ENCODE peak calls at places on chromosomes 1 and 21, in four cellular contexts. One of them, this sample, is unnamed.

GRCh38 chr1:178534137-178534868 is 21.4 kb downstream of the TEX35 start:
- DNase-seq in GM23248: no peak
- DNase-seq in fibroblast of lung: no peak
- DNase-seq in hepatocyte: no peak
- DNase-seq in this sample: no peak

GRCh38 chr1:201020647-201021332 is 2.7 kb downstream of the KIF21B start:
- DNase-seq in GM23248: no peak
- DNase-seq in fibroblast of lung: no peak
- DNase-seq in hepatocyte: no peak
- DNase-seq in this sample: no peak

GRCh38 chr1:212738330-212738729 is 38.7 kb upstream of the BATF3 start:
- DNase-seq in GM23248: no peak
- DNase-seq in fibroblast of lung: peak; percentile 19
- DNase-seq in hepatocyte: no peak
- DNase-seq in this sample: no peak

GRCh38 chr21:37071561-37072238 is 1.2 kb downstream of the PIGP start:
- DNase-seq in GM23248: peak; percentile 93
- DNase-seq in fibroblast of lung: peak; percentile 89
- DNase-seq in hepatocyte: peak; percentile 74
- DNase-seq in this sample: peak; percentile 57

GRCh38 chr1:151210830-151211229 is 12.5 kb downstream of the PIP5K1A start:
- DNase-seq in GM23248: peak; percentile 74
- DNase-seq in fibroblast of lung: peak; percentile 20
- DNase-seq in hepatocyte: no peak
- DNase-seq in this sample: no peak

GRCh38 chr1:23558140-23558871 is 995 bp downstream of the ID3 start:
- DNase-seq in GM23248: peak; percentile 71
- DNase-seq in fibroblast of lung: no peak
- DNase-seq in hepatocyte: peak; percentile 73
- DNase-seq in this sample: no peak

GRCh38 chr1:50968884-50969610 is 998 bp upstream of the CDKN2C start:
- DNase-seq in GM23248: peak; percentile 73
- DNase-seq in fibroblast of lung: peak; percentile 17
- DNase-seq in hepatocyte: peak; percentile 48
- DNase-seq in this sample: peak; percentile 54

GRCh38 chr1:222794656-222795474 is 20.0 kb upstream of the DISP1 start:
- DNase-seq in GM23248: peak; percentile 30
- DNase-seq in fibroblast of lung: no peak
- DNase-seq in hepatocyte: no peak
- DNase-seq in this sample: no peak

GRCh38 chr1:178664278-178664677 is 60.8 kb upstream of the RALGPS2 start:
- DNase-seq in GM23248: no peak
- DNase-seq in fibroblast of lung: no peak
- DNase-seq in hepatocyte: no peak
- DNase-seq in this sample: no peak

GRCh38 chr1:207073906-207074820 is 14.5 kb upstream of the C4BPB start:
- DNase-seq in GM23248: peak; percentile 49
- DNase-seq in fibroblast of lung: no peak
- DNase-seq in hepatocyte: no peak
- DNase-seq in this sample: peak; percentile 89

GRCh38 chr1:204961765-204962419 is 81.1 kb upstream of the CNTN2 start:
- DNase-seq in GM23248: peak; percentile 9
- DNase-seq in fibroblast of lung: no peak
- DNase-seq in hepatocyte: no peak
- DNase-seq in this sample: no peak

GRCh38 chr1:32715901-32716311 is 13.3 kb upstream of the SYNC start:
- DNase-seq in GM23248: peak; percentile 72
- DNase-seq in fibroblast of lung: no peak
- DNase-seq in hepatocyte: no peak
- DNase-seq in this sample: peak; percentile 66

GRCh38 chr1:242530761-242531160 is 6.3 kb upstream of the PLD5 start:
- DNase-seq in GM23248: peak; percentile 15
- DNase-seq in fibroblast of lung: no peak
- DNase-seq in hepatocyte: peak; percentile 39
- DNase-seq in this sample: peak; percentile 95

GRCh38 chr1:1086911-1087341 is 12.8 kb upstream of the RNF223 start:
- DNase-seq in GM23248: no peak
- DNase-seq in fibroblast of lung: no peak
- DNase-seq in hepatocyte: no peak
- DNase-seq in this sample: no peak

GRCh38 chr1:24327886-24328285 is 8.7 kb downstream of the GRHL3 start:
- DNase-seq in GM23248: peak; percentile 66
- DNase-seq in fibroblast of lung: no peak
- DNase-seq in hepatocyte: no peak
- DNase-seq in this sample: peak; percentile 69

GRCh38 chr1:31701137-31701736 is 2.6 kb downstream of the COL16A1 start:
- DNase-seq in GM23248: peak; percentile 93
- DNase-seq in fibroblast of lung: peak; percentile 99
- DNase-seq in hepatocyte: peak; percentile 96
- DNase-seq in this sample: peak; percentile 93

GRCh38 chr1:209584186-209584776 is 767 bp downstream of the CAMK1G start:
- DNase-seq in GM23248: no peak
- DNase-seq in fibroblast of lung: peak; percentile 39
- DNase-seq in hepatocyte: no peak
- DNase-seq in this sample: no peak

GRCh38 chr1:202501281-202501680 is 152.8 kb downstream of the PPP1R12B start:
- DNase-seq in GM23248: peak; percentile 41
- DNase-seq in fibroblast of lung: peak; percentile 64
- DNase-seq in hepatocyte: peak; percentile 23
- DNase-seq in this sample: peak; percentile 25

GRCh38 chr1:182056596-182057366 is 4.7 kb downstream of the ZNF648 start:
- DNase-seq in GM23248: no peak
- DNase-seq in fibroblast of lung: no peak
- DNase-seq in hepatocyte: no peak
- DNase-seq in this sample: no peak

GRCh38 chr1:150511551-150511950 is 3.6 kb downstream of the ECM1 start:
- DNase-seq in GM23248: no peak
- DNase-seq in fibroblast of lung: no peak
- DNase-seq in hepatocyte: no peak
- DNase-seq in this sample: no peak

GRCh38 chr1:180800945-180801344 is 111.8 kb upstream of the KIAA1614 start:
- DNase-seq in GM23248: no peak
- DNase-seq in fibroblast of lung: no peak
- DNase-seq in hepatocyte: no peak
- DNase-seq in this sample: no peak

GRCh38 chr1:7491818-7492173 is 279.3 kb upstream of the VAMP3 start:
- DNase-seq in GM23248: no peak
- DNase-seq in fibroblast of lung: no peak
- DNase-seq in hepatocyte: no peak
- DNase-seq in this sample: no peak

GRCh38 chr1:109112652-109113285 is 1.1 kb upstream of the ELAPOR1 start:
- DNase-seq in GM23248: peak; percentile 93
- DNase-seq in fibroblast of lung: peak; percentile 87
- DNase-seq in hepatocyte: peak; percentile 94
- DNase-seq in this sample: peak; percentile 77

GRCh38 chr1:203676455-203676854 is 49.8 kb downstream of the ATP2B4 start:
- DNase-seq in GM23248: no peak
- DNase-seq in fibroblast of lung: no peak
- DNase-seq in hepatocyte: no peak
- DNase-seq in this sample: no peak

GRCh38 chr1:6638226-6638625 is 13.6 kb downstream of the THAP3 start:
- DNase-seq in GM23248: peak; percentile 82
- DNase-seq in fibroblast of lung: peak; percentile 91
- DNase-seq in hepatocyte: no peak
- DNase-seq in this sample: no peak

GRCh38 chr21:45898028-45898350 is 83.6 kb upstream of the COL6A1 start:
- DNase-seq in GM23248: no peak
- DNase-seq in fibroblast of lung: no peak
- DNase-seq in hepatocyte: no peak
- DNase-seq in this sample: no peak

GRCh38 chr1:189658381-189658780 is 819.3 kb downstream of the BRINP3 start:
- DNase-seq in GM23248: no peak
- DNase-seq in fibroblast of lung: no peak
- DNase-seq in hepatocyte: no peak
- DNase-seq in this sample: peak; percentile 44

GRCh38 chr1:41528726-41529605 is 44.5 kb upstream of the EDN2 start:
- DNase-seq in GM23248: no peak
- DNase-seq in fibroblast of lung: no peak
- DNase-seq in hepatocyte: no peak
- DNase-seq in this sample: no peak

GRCh38 chr1:27416387-27417111 is 24.1 kb downstream of the GPR3 start:
- DNase-seq in GM23248: peak; percentile 80
- DNase-seq in fibroblast of lung: peak; percentile 73
- DNase-seq in hepatocyte: peak; percentile 66
- DNase-seq in this sample: peak; percentile 64

GRCh38 chr1:202643397-202644218 is 66.6 kb downstream of the SYT2 start:
- DNase-seq in GM23248: peak; percentile 27
- DNase-seq in fibroblast of lung: no peak
- DNase-seq in hepatocyte: peak; percentile 21
- DNase-seq in this sample: no peak

GRCh38 chr1:2530501-2531361 is 668 bp upstream of the HES5 start:
- DNase-seq in GM23248: peak; percentile 41
- DNase-seq in fibroblast of lung: no peak
- DNase-seq in hepatocyte: no peak
- DNase-seq in this sample: no peak

DNA sequence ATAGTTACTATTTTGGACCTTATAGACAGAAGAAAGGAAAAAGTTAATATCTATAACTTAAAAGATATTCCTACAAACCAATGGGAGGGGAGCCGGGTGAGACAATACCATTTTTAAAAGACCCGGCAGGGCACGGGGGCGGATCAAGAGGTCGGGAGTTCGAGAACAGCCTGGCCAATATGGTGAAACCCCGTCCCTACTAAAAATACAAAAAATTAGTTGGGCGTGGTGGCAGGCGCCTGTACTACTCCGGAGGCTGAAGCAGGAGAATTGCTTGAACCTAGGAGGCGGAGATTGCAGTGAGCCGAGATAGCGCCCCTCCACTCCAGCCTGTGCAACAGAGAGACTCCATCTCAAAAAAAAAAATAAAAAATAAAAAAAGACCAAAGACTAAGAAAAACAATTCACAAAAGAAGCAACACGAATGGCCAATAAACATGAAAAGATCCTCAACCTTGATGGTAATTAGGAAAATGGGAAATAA is 1.2 kb upstream of the PSMB2 start:
- DNase-seq in GM23248: peak; percentile 16
- DNase-seq in fibroblast of lung: no peak
- DNase-seq in hepatocyte: no peak
- DNase-seq in this sample: no peak
- H3K4me2 ChIP-seq in GM23248: peak overlapping the region; percentile 96
- H3K4me2 ChIP-seq in fibroblast of lung: peak overlapping the region; percentile 72
- H3K4me2 ChIP-seq in hepatocyte: peak overlapping the region; percentile 77
- H3K4me2 ChIP-seq in this sample: peak overlapping the region; percentile 80

GRCh38 chr21:34179204-34179935 is 106.0 kb downstream of the MRPS6 start:
- DNase-seq in GM23248: no peak
- DNase-seq in fibroblast of lung: no peak
- DNase-seq in hepatocyte: no peak
- DNase-seq in this sample: no peak

GRCh38 chr21:34180406-34180805 is 107.0 kb downstream of the MRPS6 start:
- DNase-seq in GM23248: no peak
- DNase-seq in fibroblast of lung: no peak
- DNase-seq in hepatocyte: no peak
- DNase-seq in this sample: no peak

GRCh38 chr21:34182436-34182835 is 109.1 kb downstream of the MRPS6 start:
- DNase-seq in GM23248: peak; percentile 20
- DNase-seq in fibroblast of lung: no peak
- DNase-seq in hepatocyte: no peak
- DNase-seq in this sample: no peak

GRCh38 chr21:34181418-34181817 is 108.0 kb downstream of the MRPS6 start:
- DNase-seq in GM23248: no peak
- DNase-seq in fibroblast of lung: no peak
- DNase-seq in hepatocyte: no peak
- DNase-seq in this sample: no peak

GRCh38 chr21:34180826-34181359 is 107.5 kb downstream of the MRPS6 start:
- DNase-seq in GM23248: no peak
- DNase-seq in fibroblast of lung: no peak
- DNase-seq in hepatocyte: no peak
- DNase-seq in this sample: no peak
- H3K4me3 ChIP-seq in GM23248: no peak overlapping the region
- H3K4me3 ChIP-seq in fibroblast of lung: no peak overlapping the region
- H3K4me3 ChIP-seq in hepatocyte: no peak overlapping the region
- H3K4me3 ChIP-seq in this sample: no peak overlapping the region

DNA sequence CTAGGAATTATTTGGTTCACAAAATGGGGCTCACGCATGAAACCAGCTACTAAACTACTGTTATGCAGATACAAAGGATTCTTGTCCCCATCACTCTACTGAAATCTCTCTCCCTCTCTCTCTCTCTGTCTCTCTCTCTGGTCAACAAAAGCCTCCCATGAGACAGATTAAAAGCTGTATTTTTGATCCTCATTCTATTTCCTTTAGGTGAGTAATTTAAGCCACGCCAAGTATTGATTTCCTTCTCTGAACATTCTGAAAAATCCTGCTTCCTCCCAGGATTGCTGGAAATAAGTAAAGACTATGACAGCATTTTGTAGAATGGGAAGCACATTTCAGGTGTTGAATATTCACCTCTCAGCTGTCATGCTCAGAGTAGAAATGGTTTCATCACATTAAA is 43.7 kb downstream of the PRDX6 start:
- DNase-seq in GM23248: no peak
- DNase-seq in fibroblast of lung: no peak
- DNase-seq in hepatocyte: no peak
- DNase-seq in this sample: no peak
- H3K79me2 ChIP-seq in GM23248: no peaks in the 10 kb centered on the region
- H3K79me2 ChIP-seq in fibroblast of lung: no peaks in the 10 kb centered on the region
- H3K79me2 ChIP-seq in hepatocyte: no peaks in the 10 kb centered on the region
- H3K79me2 ChIP-seq in this sample: no peaks in the 10 kb centered on the region

GRCh38 chr1:160542303-160542945 is 19.4 kb upstream of the SLAMF6 start:
- DNase-seq in GM23248: no peak
- DNase-seq in fibroblast of lung: no peak
- DNase-seq in hepatocyte: peak; percentile 54
- DNase-seq in this sample: no peak

GRCh38 chr1:160538985-160539651 is 16.1 kb upstream of the SLAMF6 start:
- DNase-seq in GM23248: no peak
- DNase-seq in fibroblast of lung: no peak
- DNase-seq in hepatocyte: peak; percentile 65
- DNase-seq in this sample: peak; percentile 30

GRCh38 chr1:160540859-160541233 is 17.8 kb upstream of the SLAMF6 start:
- DNase-seq in GM23248: no peak
- DNase-seq in fibroblast of lung: no peak
- DNase-seq in hepatocyte: no peak
- DNase-seq in this sample: no peak

GRCh38 chr1:160539896-160540858 is 17.1 kb upstream of the SLAMF6 start:
- DNase-seq in GM23248: no peak
- DNase-seq in fibroblast of lung: no peak
- DNase-seq in hepatocyte: peak; percentile 34
- DNase-seq in this sample: no peak

DNA sequence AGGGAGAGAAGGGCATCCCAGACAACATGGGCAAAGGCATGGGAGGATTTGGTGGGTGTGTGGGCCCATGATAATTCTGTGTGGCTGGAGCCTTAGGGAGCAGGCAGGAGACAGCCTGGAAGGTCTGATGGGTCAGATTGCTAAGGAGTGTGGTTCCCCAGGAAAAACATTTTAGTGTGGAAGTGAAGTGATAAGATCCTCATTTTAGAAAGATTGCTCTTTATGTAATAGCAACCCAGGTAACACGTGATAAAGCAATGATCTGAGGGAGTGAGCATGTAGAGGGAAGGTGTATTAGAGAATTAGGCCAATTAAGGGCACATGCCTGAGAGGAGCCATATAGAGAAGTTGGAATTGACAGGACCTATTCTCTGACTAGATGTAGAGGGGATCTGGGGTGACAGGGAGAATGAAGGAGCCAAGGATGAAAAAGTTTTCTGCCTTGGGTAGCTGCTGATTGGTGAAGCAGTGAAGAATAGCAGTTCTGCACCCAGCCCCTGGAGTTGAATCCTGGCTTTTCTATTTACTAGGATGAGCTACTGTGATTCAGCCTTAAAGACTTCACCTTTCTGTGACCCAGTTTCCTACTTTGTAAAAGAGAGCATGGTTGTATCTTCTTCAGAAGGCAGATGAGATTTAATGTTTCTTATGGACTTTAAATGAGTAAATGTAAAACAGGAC is 18.7 kb upstream of the SLAMF6 start:
- DNase-seq in GM23248: no peak
- DNase-seq in fibroblast of lung: no peak
- DNase-seq in hepatocyte: no peak
- DNase-seq in this sample: no peak
- H3K4me2 ChIP-seq in GM23248: no peak overlapping the region
- H3K4me2 ChIP-seq in fibroblast of lung: no peak overlapping the region
- H3K4me2 ChIP-seq in hepatocyte: no peak overlapping the region
- H3K4me2 ChIP-seq in this sample: no peak overlapping the region